ENCODE peak calls at places on chromosomes 6 and 20, in nine cellular contexts. One of them, this sample, is unnamed.

GRCh38 chr6:131519670-131520436 is 53.2 kb upstream of the ARG1 start:
- DNase-seq in endothelial cell: peak; percentile 42
- DNase-seq in dorsolateral prefrontal cortex: peak; percentile 17
- DNase-seq in tibial artery: no peak
- DNase-seq in AG09309: peak; percentile 13
- DNase-seq in pancreas: no peak
- DNase-seq in neural progenitor cell: peak; percentile 66
- DNase-seq in MCF 10A: peak; percentile 58
- DNase-seq in fibroblast of pulmonary artery: peak; percentile 58
- DNase-seq in this sample: peak; percentile 57

GRCh38 chr20:37800618-37801017 is 102.3 kb upstream of the VSTM2L start:
- DNase-seq in tibial artery: no peak
- DNase-seq in AG09309: no peak
- DNase-seq in fibroblast of pulmonary artery: no peak
- DNase-seq in neural progenitor cell: no peak
- DNase-seq in MCF 10A: no peak
- DNase-seq in pancreas: no peak
- DNase-seq in endothelial cell: no peak
- DNase-seq in dorsolateral prefrontal cortex: no peak
- DNase-seq in this sample: no peak

GRCh38 chr20:48102076-48102787 is 317.0 kb upstream of the SULF2 start:
- DNase-seq in tibial artery: no peak
- DNase-seq in neural progenitor cell: no peak
- DNase-seq in pancreas: no peak
- DNase-seq in endothelial cell: no peak
- DNase-seq in dorsolateral prefrontal cortex: no peak
- DNase-seq in MCF 10A: no peak
- DNase-seq in AG09309: no peak
- DNase-seq in fibroblast of pulmonary artery: no peak
- DNase-seq in this sample: no peak

GRCh38 chr20:8082999-8083398 is 49.1 kb upstream of the PLCB1 start:
- DNase-seq in MCF 10A: peak; percentile 42
- DNase-seq in fibroblast of pulmonary artery: peak; percentile 95
- DNase-seq in neural progenitor cell: no peak
- DNase-seq in AG09309: no peak
- DNase-seq in pancreas: no peak
- DNase-seq in endothelial cell: no peak
- DNase-seq in tibial artery: peak; percentile 37
- DNase-seq in dorsolateral prefrontal cortex: no peak
- DNase-seq in this sample: no peak

GRCh38 chr20:48703511-48704219 is 124.1 kb downstream of the PREX1 start:
- DNase-seq in AG09309: no peak
- DNase-seq in pancreas: no peak
- DNase-seq in tibial artery: peak; percentile 52
- DNase-seq in dorsolateral prefrontal cortex: no peak
- DNase-seq in MCF 10A: no peak
- DNase-seq in fibroblast of pulmonary artery: no peak
- DNase-seq in endothelial cell: no peak
- DNase-seq in neural progenitor cell: no peak
- DNase-seq in this sample: no peak

GRCh38 chr20:39036851-39037250 is 74.7 kb downstream of the DHX35 start:
- DNase-seq in fibroblast of pulmonary artery: no peak
- DNase-seq in endothelial cell: no peak
- DNase-seq in neural progenitor cell: no peak
- DNase-seq in dorsolateral prefrontal cortex: no peak
- DNase-seq in AG09309: no peak
- DNase-seq in MCF 10A: no peak
- DNase-seq in pancreas: no peak
- DNase-seq in tibial artery: no peak
- DNase-seq in this sample: no peak

GRCh38 chr6:151757506-151757955 is 50.0 kb upstream of the ESR1 start:
- DNase-seq in neural progenitor cell: no peak
- DNase-seq in fibroblast of pulmonary artery: no peak
- DNase-seq in tibial artery: no peak
- DNase-seq in pancreas: no peak
- DNase-seq in MCF 10A: no peak
- DNase-seq in endothelial cell: no peak
- DNase-seq in dorsolateral prefrontal cortex: no peak
- DNase-seq in AG09309: no peak
- DNase-seq in this sample: no peak

GRCh38 chr20:59566631-59567524 is 37.5 kb upstream of the PHACTR3 start:
- DNase-seq in MCF 10A: no peak
- DNase-seq in neural progenitor cell: no peak
- DNase-seq in pancreas: no peak
- DNase-seq in endothelial cell: no peak
- DNase-seq in dorsolateral prefrontal cortex: no peak
- DNase-seq in AG09309: no peak
- DNase-seq in fibroblast of pulmonary artery: no peak
- DNase-seq in tibial artery: no peak
- DNase-seq in this sample: no peak

GRCh38 chr6:116221067-116221466 is 32.8 kb downstream of the TSPYL4 start:
- DNase-seq in endothelial cell: no peak
- DNase-seq in dorsolateral prefrontal cortex: no peak
- DNase-seq in AG09309: no peak
- DNase-seq in pancreas: no peak
- DNase-seq in tibial artery: no peak
- DNase-seq in neural progenitor cell: no peak
- DNase-seq in MCF 10A: peak; percentile 44
- DNase-seq in fibroblast of pulmonary artery: peak; percentile 42
- DNase-seq in this sample: peak; percentile 50

GRCh38 chr6:20933057-20933792 is 399.0 kb downstream of the CDKAL1 start:
- DNase-seq in fibroblast of pulmonary artery: no peak
- DNase-seq in dorsolateral prefrontal cortex: no peak
- DNase-seq in AG09309: no peak
- DNase-seq in neural progenitor cell: no peak
- DNase-seq in endothelial cell: no peak
- DNase-seq in pancreas: no peak
- DNase-seq in tibial artery: no peak
- DNase-seq in MCF 10A: no peak
- DNase-seq in this sample: no peak

GRCh38 chr20:51696304-51697118 is 71.7 kb downstream of the ATP9A start:
- DNase-seq in fibroblast of pulmonary artery: peak; percentile 37
- DNase-seq in tibial artery: no peak
- DNase-seq in pancreas: no peak
- DNase-seq in dorsolateral prefrontal cortex: no peak
- DNase-seq in MCF 10A: peak; percentile 8
- DNase-seq in endothelial cell: no peak
- DNase-seq in neural progenitor cell: no peak
- DNase-seq in AG09309: no peak
- DNase-seq in this sample: peak; percentile 37

GRCh38 chr6:43793154-43793874 is 23.3 kb downstream of the VEGFA start:
- DNase-seq in MCF 10A: no peak
- DNase-seq in pancreas: no peak
- DNase-seq in endothelial cell: no peak
- DNase-seq in fibroblast of pulmonary artery: no peak
- DNase-seq in neural progenitor cell: no peak
- DNase-seq in AG09309: no peak
- DNase-seq in dorsolateral prefrontal cortex: no peak
- DNase-seq in tibial artery: no peak
- DNase-seq in this sample: no peak

GRCh38 chr6:148874698-148875293 is 128.0 kb downstream of the UST start:
- DNase-seq in pancreas: no peak
- DNase-seq in endothelial cell: no peak
- DNase-seq in fibroblast of pulmonary artery: peak; percentile 50
- DNase-seq in AG09309: no peak
- DNase-seq in neural progenitor cell: peak; percentile 75
- DNase-seq in dorsolateral prefrontal cortex: no peak
- DNase-seq in tibial artery: no peak
- DNase-seq in MCF 10A: peak; percentile 64
- DNase-seq in this sample: peak; percentile 91

GRCh38 chr6:102742033-102742432 is 1348.5 kb downstream of the GRIK2 start:
- DNase-seq in AG09309: no peak
- DNase-seq in pancreas: no peak
- DNase-seq in dorsolateral prefrontal cortex: no peak
- DNase-seq in tibial artery: no peak
- DNase-seq in neural progenitor cell: no peak
- DNase-seq in MCF 10A: no peak
- DNase-seq in fibroblast of pulmonary artery: no peak
- DNase-seq in endothelial cell: no peak
- DNase-seq in this sample: no peak

GRCh38 chr6:40932953-40933352 is 106.1 kb downstream of the UNC5CL start:
- DNase-seq in AG09309: no peak
- DNase-seq in fibroblast of pulmonary artery: no peak
- DNase-seq in MCF 10A: no peak
- DNase-seq in neural progenitor cell: no peak
- DNase-seq in endothelial cell: no peak
- DNase-seq in dorsolateral prefrontal cortex: no peak
- DNase-seq in tibial artery: no peak
- DNase-seq in pancreas: no peak
- DNase-seq in this sample: no peak

GRCh38 chr6:77638129-77638830 is 14.6 kb upstream of the MEI4 start:
- DNase-seq in endothelial cell: no peak
- DNase-seq in AG09309: no peak
- DNase-seq in fibroblast of pulmonary artery: no peak
- DNase-seq in tibial artery: no peak
- DNase-seq in neural progenitor cell: no peak
- DNase-seq in dorsolateral prefrontal cortex: no peak
- DNase-seq in MCF 10A: peak; percentile 73
- DNase-seq in pancreas: no peak
- DNase-seq in this sample: no peak

GRCh38 chr6:30378290-30378937 is 33.5 kb downstream of the RPP21 start:
- DNase-seq in AG09309: no peak
- DNase-seq in neural progenitor cell: peak; percentile 77
- DNase-seq in fibroblast of pulmonary artery: peak; percentile 49
- DNase-seq in MCF 10A: peak; percentile 64
- DNase-seq in pancreas: no peak
- DNase-seq in tibial artery: no peak
- DNase-seq in endothelial cell: no peak
- DNase-seq in dorsolateral prefrontal cortex: no peak
- DNase-seq in this sample: peak; percentile 46

GRCh38 chr6:37535701-37536461 is 36.2 kb upstream of the CCDC167 start:
- DNase-seq in endothelial cell: no peak
- DNase-seq in pancreas: no peak
- DNase-seq in AG09309: no peak
- DNase-seq in neural progenitor cell: peak; percentile 75
- DNase-seq in dorsolateral prefrontal cortex: no peak
- DNase-seq in tibial artery: no peak
- DNase-seq in fibroblast of pulmonary artery: no peak
- DNase-seq in MCF 10A: no peak
- DNase-seq in this sample: no peak
- TF ChIP-seq CTCF in endothelial cell: no peak
- TF ChIP-seq CTCF in pancreas: no peak
- TF ChIP-seq CTCF in AG09309: no peak
- TF ChIP-seq CTCF in neural progenitor cell: peak; percentile 23
- TF ChIP-seq CTCF in dorsolateral prefrontal cortex: no peak
- TF ChIP-seq CTCF in tibial artery: no peak
- TF ChIP-seq CTCF in fibroblast of pulmonary artery: no peak
- TF ChIP-seq CTCF in MCF 10A: no peak
- TF ChIP-seq CTCF in this sample: peak; percentile 46

DNA sequence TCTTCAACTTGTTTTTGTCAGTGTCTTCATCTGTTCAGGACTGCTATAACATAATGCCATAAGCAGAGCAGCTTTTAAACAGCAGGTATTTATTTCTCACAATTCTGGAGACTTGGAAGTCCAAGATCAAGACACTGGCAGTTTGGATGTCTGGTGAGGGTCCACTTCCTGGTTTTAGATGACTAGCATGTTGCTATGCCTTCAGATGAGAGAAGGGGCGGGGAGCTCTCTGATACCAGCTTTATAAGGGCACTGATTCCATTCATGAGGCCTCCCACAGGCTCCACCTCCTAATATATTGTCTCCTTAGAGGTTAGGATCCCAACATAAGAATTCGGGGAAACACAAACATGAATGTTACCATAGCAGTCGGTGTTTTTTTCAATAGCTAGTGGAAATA is 52.9 kb downstream of the FAM83B start:
- DNase-seq in endothelial cell: no peak
- DNase-seq in pancreas: no peak
- DNase-seq in dorsolateral prefrontal cortex: no peak
- DNase-seq in neural progenitor cell: no peak
- DNase-seq in tibial artery: no peak
- DNase-seq in AG09309: no peak
- DNase-seq in fibroblast of pulmonary artery: no peak
- DNase-seq in MCF 10A: no peak
- DNase-seq in this sample: no peak
- TF ChIP-seq CTCF in endothelial cell: no peak
- TF ChIP-seq CTCF in pancreas: no peak
- TF ChIP-seq CTCF in dorsolateral prefrontal cortex: no peak
- TF ChIP-seq CTCF in neural progenitor cell: no peak
- TF ChIP-seq CTCF in tibial artery: no peak
- TF ChIP-seq CTCF in AG09309: no peak
- TF ChIP-seq CTCF in fibroblast of pulmonary artery: no peak
- TF ChIP-seq CTCF in MCF 10A: no peak
- TF ChIP-seq CTCF in this sample: no peak

DNA sequence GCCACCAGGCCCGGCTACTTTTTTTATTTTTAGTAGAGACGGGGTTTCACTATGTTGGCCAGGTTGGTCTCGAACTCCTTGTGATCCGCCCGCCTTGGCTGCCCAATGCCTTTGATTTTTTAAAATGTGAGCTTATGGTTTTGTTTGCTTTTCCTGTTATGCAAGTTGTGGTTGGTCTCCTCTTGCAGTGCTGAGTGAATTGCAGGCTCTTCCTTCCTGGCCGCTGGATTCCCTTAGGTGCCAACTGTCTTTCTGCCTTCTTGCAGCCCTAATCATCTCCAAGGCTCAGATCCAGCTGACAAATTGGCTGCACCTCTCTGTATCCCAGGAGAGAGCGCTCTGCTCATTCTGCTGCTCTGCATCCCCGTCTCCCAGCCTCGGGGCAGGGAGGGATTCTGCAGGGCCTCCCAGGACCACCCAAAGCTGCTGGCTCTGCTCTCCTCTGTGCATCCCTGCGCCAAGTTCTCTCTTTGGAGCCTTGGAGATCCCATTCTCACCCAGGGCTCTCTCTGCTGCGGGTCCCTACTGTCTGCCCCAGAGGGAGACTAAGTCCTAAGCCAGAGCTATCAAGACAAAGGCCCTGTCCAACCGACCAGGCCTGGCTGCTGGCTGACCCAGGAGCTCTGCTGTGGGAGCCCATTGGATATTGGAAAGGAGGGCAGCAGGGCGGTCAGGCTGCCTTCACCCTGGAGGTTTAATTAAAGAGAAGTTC is 14.1 kb upstream of the EMILIN3 start:
- DNase-seq in fibroblast of pulmonary artery: no peak
- DNase-seq in MCF 10A: no peak
- DNase-seq in neural progenitor cell: peak; percentile 32
- DNase-seq in pancreas: no peak
- DNase-seq in endothelial cell: no peak
- DNase-seq in dorsolateral prefrontal cortex: no peak
- DNase-seq in tibial artery: no peak
- DNase-seq in AG09309: no peak
- DNase-seq in this sample: no peak
- TF ChIP-seq CTCF in fibroblast of pulmonary artery: no peak
- TF ChIP-seq CTCF in MCF 10A: no peak
- TF ChIP-seq CTCF in neural progenitor cell: peak; percentile 18
- TF ChIP-seq CTCF in pancreas: no peak
- TF ChIP-seq CTCF in endothelial cell: no peak
- TF ChIP-seq CTCF in dorsolateral prefrontal cortex: no peak
- TF ChIP-seq CTCF in tibial artery: no peak
- TF ChIP-seq CTCF in AG09309: no peak
- TF ChIP-seq CTCF in this sample: no peak

DNA sequence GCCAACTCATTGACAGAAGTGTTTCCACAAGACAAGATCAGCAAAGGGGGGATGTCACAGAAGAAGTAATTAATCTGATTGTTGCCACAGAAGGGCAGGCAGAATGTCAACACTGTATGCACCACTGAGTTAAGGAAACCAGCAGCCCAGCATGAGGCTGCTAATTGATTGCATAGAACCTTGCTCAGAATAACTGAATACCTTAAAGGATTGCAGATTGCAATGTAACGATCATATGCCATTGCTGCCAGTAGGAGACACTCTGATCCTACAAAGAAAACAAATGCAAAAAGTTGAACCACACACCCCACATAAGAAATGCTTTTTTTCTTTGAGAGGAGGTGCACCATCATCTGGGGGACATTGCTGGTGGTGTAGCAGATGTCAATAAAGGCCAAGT is 13.1 kb downstream of the OR5V1 start:
- DNase-seq in fibroblast of pulmonary artery: no peak
- DNase-seq in endothelial cell: no peak
- DNase-seq in dorsolateral prefrontal cortex: no peak
- DNase-seq in MCF 10A: no peak
- DNase-seq in pancreas: no peak
- DNase-seq in tibial artery: no peak
- DNase-seq in AG09309: no peak
- DNase-seq in neural progenitor cell: peak; percentile 51
- DNase-seq in this sample: no peak
- TF ChIP-seq CTCF in fibroblast of pulmonary artery: no peak
- TF ChIP-seq CTCF in endothelial cell: no peak
- TF ChIP-seq CTCF in dorsolateral prefrontal cortex: no peak
- TF ChIP-seq CTCF in MCF 10A: no peak
- TF ChIP-seq CTCF in pancreas: no peak
- TF ChIP-seq CTCF in tibial artery: no peak
- TF ChIP-seq CTCF in AG09309: no peak
- TF ChIP-seq CTCF in neural progenitor cell: peak; percentile 38
- TF ChIP-seq CTCF in this sample: no peak

This sample was measured in bronchial epithelial cell.